ENCODE peak calls at places on chromosomes 3 and 15, in seven cellular contexts. R is SK-N-SH, T is mesendoderm, V is tibial nerve, W is ovary, O is heart right ventricle, Y is A549. P is an unnamed sample.

GRCh38 chr15:71274448-71274798 is 159.2 kb downstream of the THSD4 start:
- DNase-seq in V (no peak), O (no peak), R (no peak), T (no peak), Y (no peak), W (no peak), P (no peak)

GRCh38 chr3:32414527-32415202 is 23.0 kb downstream of the CMTM7 start:
- DNase-seq in O (no peak), T (no peak), Y (no peak), V (no peak), W (no peak), R (no peak), P (no peak)

GRCh38 chr3:66488492-66488891 is 12.3 kb downstream of the LRIG1 start:
- DNase-seq in Y (no peak), O (no peak), V (no peak), W (no peak), R (no peak), T (no peak), P (no peak)

GRCh38 chr15:48325400-48325799 is 5.8 kb upstream of the DUT start:
- DNase-seq in Y (no peak), W (no peak), T (no peak), R (no peak), V (no peak), O (no peak), P (no peak)

GRCh38 chr15:89125038-89125826 is 37.0 kb downstream of the ABHD2 start:
- DNase-seq in Y (peak; percentile 67), T (no peak), W (no peak), R (no peak), V (no peak), O (no peak), P (no peak)

GRCh38 chr15:51721199-51721960 is 16.1 kb downstream of the LYSMD2 start:
- DNase-seq in R (no peak), T (no peak), V (no peak), Y (no peak), W (no peak), O (no peak), P (no peak)

GRCh38 chr3:14520149-14520548 is 20.0 kb downstream of the GRIP2 start:
- DNase-seq in W (no peak), T (no peak), Y (no peak), O (no peak), V (no peak), R (no peak), P (no peak)

GRCh38 chr3:135513106-135514063 is 452.1 kb upstream of the PPP2R3A start:
- DNase-seq in V (no peak), O (no peak), Y (peak; percentile 67), W (no peak), T (peak; percentile 94), R (no peak), P (no peak)

GRCh38 chr15:86193716-86194408 is 114.2 kb downstream of the AGBL1 start:
- DNase-seq in O (no peak), V (no peak), R (peak; percentile 7), Y (no peak), W (no peak), T (no peak), P (no peak)

GRCh38 chr15:90895571-90896117 is 7.5 kb upstream of the MAN2A2 start:
- DNase-seq in V (no peak), R (peak; percentile 86), T (peak; percentile 45), O (no peak), Y (peak; percentile 43), W (no peak), P (no peak)

GRCh38 chr3:129505341-129505740 is 23.1 kb upstream of the RHO start:
- DNase-seq in O (no peak), V (no peak), R (no peak), T (no peak), W (no peak), Y (no peak), P (no peak)

GRCh38 chr15:90780916-90781315 is 63.8 kb downstream of the BLM start:
- DNase-seq in O (no peak), V (no peak), W (no peak), T (no peak), Y (no peak), R (no peak), P (no peak)

GRCh38 chr3:71127463-71128243 is 455.9 kb downstream of the FOXP1 start:
- DNase-seq in W (no peak), V (no peak), O (no peak), T (no peak), R (no peak), Y (no peak), P (no peak)

GRCh38 chr3:71485903-71486302 is 97.6 kb downstream of the FOXP1 start:
- DNase-seq in T (no peak), R (no peak), V (no peak), W (no peak), Y (no peak), O (no peak), P (no peak)

GRCh38 chr3:122269045-122269444 is 56.0 kb upstream of the CSTA start:
- DNase-seq in O (no peak), Y (no peak), V (no peak), T (no peak), W (no peak), R (no peak), P (no peak)

GRCh38 chr15:77671274-77672056 is 38.8 kb upstream of the LINGO1 start:
- DNase-seq in O (no peak), V (no peak), Y (no peak), W (no peak), R (peak; percentile 70), T (peak; percentile 9), P (no peak)

GRCh38 chr15:100192092-100192695 is 149.6 kb downstream of the ADAMTS17 start:
- DNase-seq in W (no peak), T (peak; percentile 77), O (no peak), Y (no peak), V (no peak), R (peak; percentile 32), P (no peak)

GRCh38 chr3:178443634-178444033 is 92.6 kb upstream of the KCNMB2 start:
- DNase-seq in R (no peak), O (no peak), Y (no peak), T (no peak), W (no peak), V (no peak), P (no peak)

GRCh38 chr3:146020969-146021368 is 140.0 kb downstream of the PLOD2 start:
- DNase-seq in R (no peak), O (no peak), W (no peak), T (peak; percentile 50), Y (no peak), V (no peak), P (no peak)

GRCh38 chr15:78881681-78882080 is 9.0 kb downstream of the MORF4L1 start:
- DNase-seq in R (no peak), O (no peak), W (no peak), Y (no peak), V (no peak), T (no peak), P (no peak)

GRCh38 chr3:38644016-38644661 is 5.3 kb downstream of the SCN5A start:
- DNase-seq in R (peak; percentile 12), T (no peak), W (no peak), Y (no peak), O (no peak), V (no peak), P (no peak)

GRCh38 chr3:179811321-179812095 is 158.7 kb downstream of the USP13 start:
- DNase-seq in W (peak; percentile 16), O (no peak), V (peak; percentile 24), R (peak; percentile 73), T (peak; percentile 80), Y (peak; percentile 68), P (no peak)

GRCh38 chr3:55166577-55167555 is 239.0 kb upstream of the LRTM1 start:
- DNase-seq in W (no peak), Y (no peak), T (no peak), V (no peak), R (no peak), O (no peak), P (no peak)

GRCh38 chr3:129525341-129525968 is 3.0 kb upstream of the RHO start:
- DNase-seq in Y (no peak), R (no peak), W (no peak), T (no peak), O (no peak), V (no peak), P (no peak)

GRCh38 chr3:141849056-141849814 is 27.2 kb upstream of the ATP1B3 start:
- DNase-seq in T (peak; percentile 61), O (no peak), Y (no peak), W (no peak), R (no peak), V (peak; percentile 25), P (no peak)
- H3K4me1 ChIP-seq in T (no peaks in the 10 kb centered on the region), O (peaks cover 47% of the 10 kb centered on the region), Y (no peaks in the 10 kb centered on the region), W (no peaks in the 10 kb centered on the region), R (no peaks in the 10 kb centered on the region), V (peaks cover 9% of the 10 kb centered on the region), P (peaks cover 10% of the 10 kb centered on the region)

GRCh38 chr3:172043766-172044165 is 4.4 kb downstream of the FNDC3B start:
- DNase-seq in V (no peak), T (no peak), Y (no peak), R (no peak), W (no peak), O (no peak), P (no peak)

GRCh38 chr3:172040976-172041963 is 1.9 kb downstream of the FNDC3B start:
- DNase-seq in T (peak; percentile 53), R (peak; percentile 50), V (peak; percentile 43), Y (peak; percentile 24), O (peak; percentile 20), W (peak; percentile 21), P (no peak)

GRCh38 chr3:172043233-172043632 is 3.9 kb downstream of the FNDC3B start:
- DNase-seq in W (no peak), V (no peak), R (no peak), O (no peak), T (no peak), Y (no peak), P (no peak)

GRCh38 chr3:172040078-172040975 is 949 bp downstream of the FNDC3B start:
- DNase-seq in V (peak; percentile 61), Y (peak; percentile 76), W (peak; percentile 82), R (peak; percentile 86), O (peak; percentile 88), T (peak; percentile 94), P (peak; percentile 90)

GRCh38 chr3:172042136-172042535 is 2.8 kb downstream of the FNDC3B start:
- DNase-seq in O (no peak), Y (no peak), R (no peak), W (no peak), T (no peak), V (no peak), P (no peak)
- H3K4me3 ChIP-seq in O (peak overlapping the region; percentile 87), Y (peak overlapping the region; percentile 99), R (peak overlapping the region; percentile 84), W (peak overlapping the region; percentile 91), T (no peak overlapping the region), V (no peak overlapping the region), P (peak overlapping the region; percentile 95)

GRCh38 chr15:96347181-96348111 is 16.9 kb downstream of the NR2F2 start:
- DNase-seq in W (peak; percentile 72), T (no peak), O (peak; percentile 56), V (peak; percentile 48), Y (no peak), R (no peak), P (peak; percentile 43)
- H3K4me1 ChIP-seq in W (peaks cover 15% of the 10 kb centered on the region), T (no peaks in the 10 kb centered on the region), O (peaks cover 62% of the 10 kb centered on the region), V (peaks cover 51% of the 10 kb centered on the region), Y (peaks cover 10% of the 10 kb centered on the region), R (no peaks in the 10 kb centered on the region), P (peaks cover 76% of the 10 kb centered on the region)

DNA sequence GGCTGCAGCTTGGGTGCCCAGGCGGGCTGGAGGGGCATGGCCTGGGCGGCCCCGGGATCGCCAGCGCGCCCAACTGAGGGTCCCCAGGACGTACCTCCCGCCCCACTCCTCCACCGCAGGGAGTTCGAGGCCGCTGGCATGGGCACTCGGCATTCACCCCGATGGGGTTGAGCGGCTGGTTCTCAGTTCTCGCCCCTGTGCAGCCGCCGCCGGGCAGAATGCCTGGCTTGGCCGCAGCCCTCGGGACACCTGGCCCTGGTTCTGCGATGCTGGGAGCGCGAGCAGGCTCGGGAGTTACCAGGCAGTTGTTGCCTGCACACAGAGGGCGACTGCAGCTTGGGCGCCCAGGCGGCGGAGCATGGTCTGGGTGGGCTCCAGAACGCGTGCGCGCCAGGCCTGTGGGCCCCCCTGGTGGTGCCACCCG is 121.4 kb downstream of the LMLN start:
- DNase-seq in T (peak; percentile 3), W (no peak), V (no peak), R (peak; percentile 22), Y (no peak), O (peak; percentile 13), P (no peak)
- H3K4me3 ChIP-seq in T (no peak overlapping the region), W (no peak overlapping the region), V (no peak overlapping the region), R (no peak overlapping the region), Y (no peak overlapping the region), O (peak overlapping the region; percentile 57), P (peak overlapping the region; percentile 69)